ENCODE peak calls at places on chromosomes 6 and 20, in four cellular contexts. D is stimulated activated CD8-positive, alpha-beta memory T cell treated with anti-CD3 and anti-CD28 coated beads, Interleukin-15, amount 100 ng/mL, for 24 hours; C is neuronal stem cell; E is T-helper 1 cell. K is an unnamed sample.

GRCh38 chr6:126805861-126806260 is 312.6 kb upstream of the RSPO3 start:
- DNase-seq in D (no peak), C (no peak), E (no peak), K (no peak)

GRCh38 chr6:156065838-156066237 is 610.2 kb upstream of the NOX3 start:
- DNase-seq in E (no peak), C (no peak), D (no peak), K (no peak)

GRCh38 chr6:56851104-56851503 is 103.8 kb upstream of the BEND6 start:
- DNase-seq in D (no peak), E (no peak), C (no peak), K (no peak)

GRCh38 chr6:153568601-153569000 is 437.5 kb upstream of the RGS17 start:
- DNase-seq in E (no peak), D (no peak), C (no peak), K (no peak)

GRCh38 chr6:136160255-136160654 is 89.9 kb downstream of the MTFR2 start:
- DNase-seq in D (no peak), C (no peak), E (no peak), K (no peak)

GRCh38 chr20:58233881-58234528 is 5.6 kb upstream of the ANKRD60 start:
- DNase-seq in C (no peak), E (peak; percentile 23), D (peak; percentile 46), K (peak; percentile 28)

GRCh38 chr20:63577317-63577894 is 3.4 kb upstream of the HELZ2 start:
- DNase-seq in C (no peak), E (no peak), D (no peak), K (no peak)

GRCh38 chr20:53894707-53895384 is 175.5 kb downstream of the BCAS1 start:
- DNase-seq in C (no peak), D (no peak), E (no peak), K (peak; percentile 72)

GRCh38 chr6:2464641-2465040 is 219.2 kb upstream of the GMDS start:
- DNase-seq in D (no peak), C (no peak), E (no peak), K (no peak)

GRCh38 chr20:32029561-32029960 is 19.3 kb downstream of the CCM2L start:
- DNase-seq in C (no peak), D (no peak), E (no peak), K (no peak)

GRCh38 chr6:36682328-36683144 is 4.0 kb downstream of the CDKN1A start:
- DNase-seq in C (no peak), E (peak; percentile 63), D (no peak), K (peak; percentile 91)

GRCh38 chr6:69848552-69848951 is 17.8 kb upstream of the COL19A1 start:
- DNase-seq in E (no peak), D (no peak), C (no peak), K (no peak)

GRCh38 chr20:52731086-52731485 is 241.1 kb upstream of the TSHZ2 start:
- DNase-seq in D (no peak), C (peak; percentile 35), E (no peak), K (no peak)

GRCh38 chr6:150761771-150762170 is 103.7 kb upstream of the MTHFD1L start:
- DNase-seq in E (no peak), D (no peak), C (peak; percentile 58), K (no peak)

GRCh38 chr20:828987-829386 is 4.5 kb upstream of the FAM110A start:
- DNase-seq in E (no peak), C (no peak), D (no peak), K (no peak)

GRCh38 chr20:34971038-34971872 is 15.6 kb downstream of the MYH7B start:
- DNase-seq in C (no peak), D (no peak), E (no peak), K (no peak)

GRCh38 chr6:147058786-147059434 is 145.3 kb upstream of the STXBP5 start:
- DNase-seq in E (no peak), C (no peak), D (no peak), K (no peak)

GRCh38 chr6:31634969-31635575 is 14.6 kb downstream of the PRRC2A start:
- DNase-seq in C (no peak), E (no peak), D (no peak), K (no peak)